ENCODE peak calls at places on chromosome 2, in four cellular contexts. G, D, V and B are unnamed samples.

GRCh38 chr2:44964704-44965343 is 23.3 kb downstream of the SIX3 start:
- DNase-seq in G (no peak), D (no peak), V (no peak), B (no peak)

GRCh38 chr2:29405266-29405665 is 290.1 kb downstream of the CLIP4 start:
- DNase-seq in G (no peak), D (no peak), V (no peak), B (no peak)

GRCh38 chr2:85765081-85765731 is 11.4 kb downstream of the ATOH8 start:
- DNase-seq in G (peak; percentile 92), D (no peak), V (no peak), B (no peak)

GRCh38 chr2:1055014-1055595 is 104.5 kb downstream of the SNTG2 start:
- DNase-seq in G (no peak), D (no peak), V (no peak), B (peak; percentile 93)

GRCh38 chr2:86301711-86302202 is 35.7 kb downstream of the REEP1 start:
- DNase-seq in G (peak; percentile 17), D (no peak), V (no peak), B (no peak)

GRCh38 chr2:228866044-228866443 is 405.0 kb downstream of the PID1 start:
- DNase-seq in G (no peak), D (no peak), V (no peak), B (no peak)

GRCh38 chr2:36468463-36469266 is 113.1 kb downstream of the CRIM1 start:
- DNase-seq in G (no peak), D (no peak), V (no peak), B (peak; percentile 94)

GRCh38 chr2:73232471-73233153 is 427 bp downstream of the PRADC1 start:
- DNase-seq in G (no peak), D (no peak), V (no peak), B (no peak)

GRCh38 chr2:88549616-88550292 is 77.5 kb downstream of the EIF2AK3 start:
- DNase-seq in G (peak; percentile 59), D (peak; percentile 61), V (peak; percentile 43), B (no peak)

GRCh38 chr2:240835528-240835927 is 15.5 kb upstream of the KIF1A start:
- DNase-seq in G (no peak), D (no peak), V (no peak), B (no peak)

GRCh38 chr2:50273003-50273402 is 758.9 kb downstream of the NRXN1 start:
- DNase-seq in G (no peak), D (no peak), V (no peak), B (no peak)
- H3K23ac ChIP-seq in G (no peak overlapping the region), D (no peak overlapping the region), V (no peak overlapping the region), B (no peak overlapping the region)

DNA sequence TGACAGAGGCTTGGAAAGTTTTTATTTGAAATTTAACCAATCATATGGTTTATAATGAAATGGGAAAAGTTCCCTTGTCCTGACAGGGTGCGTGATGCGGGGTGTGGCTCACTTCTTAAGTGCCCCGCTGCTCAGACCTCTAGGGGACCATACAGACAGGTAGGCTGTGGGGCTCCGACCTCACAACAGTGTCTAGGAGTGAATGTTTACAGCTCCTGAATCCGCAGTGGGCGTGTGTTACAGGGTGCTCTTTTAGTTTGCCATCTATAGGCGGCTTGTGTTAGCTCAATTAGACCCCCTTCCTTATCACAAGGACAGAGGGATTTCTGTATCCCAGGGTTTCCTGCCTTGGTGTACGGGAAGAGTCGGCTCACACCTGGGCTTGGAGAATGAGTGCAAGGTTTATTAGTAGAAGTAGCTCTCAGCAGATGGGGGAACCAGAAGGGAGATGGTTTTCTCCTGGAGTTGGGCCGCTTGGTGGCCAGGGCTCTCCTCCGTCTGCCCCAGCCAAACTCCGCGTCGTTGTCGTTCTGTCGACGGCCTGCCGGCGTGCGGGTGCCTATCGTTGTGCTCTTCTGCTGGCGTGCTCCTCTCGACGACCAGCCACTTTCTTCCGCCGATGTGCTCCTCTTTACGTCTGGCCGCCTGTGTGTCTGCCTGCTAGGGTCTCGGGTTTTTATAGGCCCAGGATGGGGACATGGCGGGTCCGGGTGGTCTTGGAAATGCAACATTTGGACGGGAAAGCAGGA is 118.9 kb downstream of the BMPR2 start:
- DNase-seq in G (no peak), D (no peak), V (no peak), B (no peak)
- H3K4ac ChIP-seq in G (no peak overlapping the region), D (peak overlapping the region; percentile 13), V (no peak overlapping the region), B (peak overlapping the region; percentile 72)

GRCh38 chr2:111712361-111712760 is 171.6 kb downstream of the ANAPC1 start:
- DNase-seq in G (no peak), D (no peak), V (no peak), B (no peak)

GRCh38 chr2:111710085-111710484 is 173.9 kb downstream of the ANAPC1 start:
- DNase-seq in G (no peak), D (no peak), V (no peak), B (no peak)

GRCh38 chr2:111710613-111711012 is 173.4 kb downstream of the ANAPC1 start:
- DNase-seq in G (no peak), D (no peak), V (no peak), B (no peak)

GRCh38 chr2:111712940-111713339 is 171.1 kb downstream of the ANAPC1 start:
- DNase-seq in G (no peak), D (no peak), V (no peak), B (no peak)

GRCh38 chr2:111711270-111711669 is 172.7 kb downstream of the ANAPC1 start:
- DNase-seq in G (no peak), D (no peak), V (no peak), B (no peak)
- H4K91ac ChIP-seq in G (no peak overlapping the region), D (no peak overlapping the region), V (no peak overlapping the region), B (no peak overlapping the region)

DNA sequence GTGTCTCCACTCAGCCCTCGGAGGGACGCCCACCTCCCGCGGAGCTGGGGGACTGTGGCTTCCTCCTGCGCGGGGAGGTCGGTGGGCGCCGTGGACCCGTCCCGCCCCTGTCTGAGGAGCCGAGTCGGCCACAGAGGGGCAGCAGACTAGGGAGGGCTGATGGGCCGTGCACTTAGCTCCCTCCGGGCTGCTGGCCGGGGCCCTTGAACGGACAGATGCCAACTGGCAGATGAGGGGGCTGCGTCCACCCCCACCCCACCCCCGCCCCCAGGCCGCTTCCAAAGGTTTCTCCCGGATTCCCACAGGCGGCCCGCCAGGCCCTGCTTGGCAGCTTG is 10.4 kb upstream of the UBE2F start:
- DNase-seq in G (no peak), D (no peak), V (no peak), B (no peak)
- H3K23ac ChIP-seq in G (no peak overlapping the region), D (no peak overlapping the region), V (no peak overlapping the region), B (no peak overlapping the region)

GRCh38 chr2:177603734-177604133 is 211.2 kb downstream of the AGPS start:
- DNase-seq in G (no peak), D (no peak), V (no peak), B (no peak)

GRCh38 chr2:177599956-177600355 is 207.4 kb downstream of the AGPS start:
- DNase-seq in G (no peak), D (no peak), V (no peak), B (no peak)

GRCh38 chr2:177600917-177601316 is 208.3 kb downstream of the AGPS start:
- DNase-seq in G (no peak), D (no peak), V (no peak), B (no peak)

GRCh38 chr2:177604291-177605065 is 211.9 kb downstream of the AGPS start:
- DNase-seq in G (peak; percentile 44), D (no peak), V (no peak), B (peak; percentile 71)

DNA sequence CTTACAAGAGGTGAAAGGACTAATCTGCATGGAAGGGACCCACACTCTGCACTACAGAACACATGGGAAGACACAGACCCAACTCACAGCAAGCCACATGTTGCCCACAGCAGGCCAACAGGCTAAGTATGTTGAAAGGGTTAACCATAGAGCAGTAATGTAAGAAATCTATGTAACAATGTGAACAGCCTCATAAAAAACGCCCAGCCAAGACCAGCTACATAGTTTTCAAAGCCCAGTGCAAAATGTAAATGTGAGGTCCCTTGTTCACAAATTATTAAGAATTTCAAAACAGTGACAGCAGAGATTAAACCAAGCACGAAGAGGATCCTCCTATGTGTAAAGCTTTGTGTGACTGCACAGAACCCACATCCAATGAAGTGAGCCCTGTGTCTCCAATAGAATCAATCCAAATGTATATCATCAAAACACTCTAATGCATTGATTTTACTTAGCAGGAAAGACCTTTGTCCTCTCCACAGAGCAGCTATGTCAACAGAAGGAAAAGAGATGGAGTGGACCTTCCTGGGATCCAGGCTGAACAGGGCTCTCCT is 210.1 kb downstream of the AGPS start:
- DNase-seq in G (no peak), D (no peak), V (no peak), B (no peak)
- H3K4ac ChIP-seq in G (no peak overlapping the region), D (no peak overlapping the region), V (no peak overlapping the region), B (no peak overlapping the region)